ENCODE peak calls at places on chromosomes 11 and 22, in seven cellular contexts. F, H, V, Y, M, D and G are unnamed samples.

GRCh38 chr22:37623075-37624016 is 14.7 kb downstream of the GGA1 start:
- DNase-seq in D (peak; percentile 86), M (no peak), V (peak; percentile 62), Y (peak; percentile 57), F (peak; percentile 80), H (peak; percentile 86), G (no peak)

GRCh38 chr22:32407332-32407731 is 4.7 kb downstream of the RTCB start:
- DNase-seq in V (no peak), H (no peak), D (no peak), M (no peak), F (no peak), Y (no peak), G (no peak)

GRCh38 chr22:47597041-47597440 is 834.6 kb downstream of the TBC1D22A start:
- DNase-seq in V (no peak), D (no peak), M (no peak), F (no peak), H (no peak), Y (no peak), G (no peak)

GRCh38 chr11:115201121-115201792 is 303.0 kb downstream of the CADM1 start:
- DNase-seq in Y (no peak), H (no peak), D (peak; percentile 24), M (no peak), F (no peak), V (peak; percentile 5), G (no peak)

GRCh38 chr11:34427171-34427805 is 11.4 kb upstream of the CAT start:
- DNase-seq in V (peak; percentile 91), M (peak; percentile 89), F (no peak), D (no peak), H (no peak), Y (peak; percentile 62), G (no peak)

GRCh38 chr22:40512426-40513136 is 123.9 kb downstream of the MRTFA start:
- DNase-seq in Y (peak; percentile 40), M (peak; percentile 98), H (no peak), V (peak; percentile 98), F (no peak), D (no peak), G (no peak)

GRCh38 chr22:33300165-33300564 is 242.0 kb upstream of the SYN3 start:
- DNase-seq in Y (no peak), V (no peak), F (no peak), M (no peak), H (no peak), D (no peak), G (no peak)

GRCh38 chr11:111819161-111820058 is 52.0 kb downstream of the ALG9 start:
- DNase-seq in D (no peak), H (no peak), V (peak; percentile 53), Y (no peak), M (peak; percentile 89), F (no peak), G (peak; percentile 33)

GRCh38 chr22:38401336-38402084 is 53.5 kb downstream of the KCNJ4 start:
- DNase-seq in M (no peak), F (no peak), H (no peak), Y (no peak), D (no peak), V (no peak), G (no peak)

GRCh38 chr11:132643239-132643638 is 889.1 kb downstream of the OPCML start:
- DNase-seq in Y (no peak), M (no peak), F (no peak), D (no peak), V (no peak), H (no peak), G (no peak)

GRCh38 chr11:76889414-76889975 is 28.8 kb downstream of the ACER3 start:
- DNase-seq in Y (no peak), H (no peak), M (no peak), V (no peak), F (no peak), D (no peak), G (no peak)

GRCh38 chr22:27113211-27114030 is 456.0 kb downstream of the MIAT start:
- DNase-seq in D (no peak), V (peak; percentile 94), F (no peak), Y (peak; percentile 65), H (no peak), M (peak; percentile 69), G (no peak)

GRCh38 chr11:2670541-2671100 is 29.2 kb downstream of the KCNQ1OT1 start:
- DNase-seq in H (no peak), M (no peak), D (no peak), Y (no peak), F (no peak), V (no peak), G (no peak)

GRCh38 chr11:90722552-90723190 is 499.8 kb upstream of the CHORDC1 start:
- DNase-seq in F (no peak), D (no peak), V (peak; percentile 53), H (no peak), M (no peak), Y (no peak), G (peak; percentile 11)

GRCh38 chr11:121318848-121319834 is 26.6 kb downstream of the SC5D start:
- DNase-seq in M (no peak), F (no peak), D (peak; percentile 25), H (no peak), Y (no peak), V (peak; percentile 67), G (peak; percentile 40)

GRCh38 chr22:41831828-41832552 is 915 bp upstream of the SREBF2 start:
- DNase-seq in F (no peak), H (no peak), M (no peak), Y (no peak), D (no peak), V (peak; percentile 11), G (no peak)

GRCh38 chr11:82539669-82540068 is 194.0 kb downstream of the FAM181B start:
- DNase-seq in D (no peak), M (no peak), F (no peak), Y (no peak), V (no peak), H (no peak), G (no peak)

GRCh38 chr11:82536706-82537105 is 197.0 kb downstream of the FAM181B start:
- DNase-seq in M (no peak), Y (no peak), H (no peak), V (no peak), D (no peak), F (no peak), G (no peak)

GRCh38 chr11:82533628-82534353 is 199.9 kb downstream of the FAM181B start:
- DNase-seq in V (no peak), D (no peak), F (no peak), M (no peak), Y (no peak), H (no peak), G (no peak)
- TF ChIP-seq CTCF in V (no peak), D (no peak), F (no peak), M (no peak), Y (no peak), H (no peak), G (peak; percentile 11)

GRCh38 chr22:22866381-22867111 is 21.1 kb upstream of the IGLL5 start:
- DNase-seq in Y (no peak), F (no peak), D (no peak), H (no peak), M (no peak), V (peak; percentile 4), G (no peak)

GRCh38 chr22:22867996-22868715 is 19.5 kb upstream of the IGLL5 start:
- DNase-seq in D (no peak), V (no peak), H (no peak), M (no peak), Y (no peak), F (no peak), G (no peak)

GRCh38 chr22:22871536-22872278 is 15.9 kb upstream of the IGLL5 start:
- DNase-seq in Y (no peak), V (no peak), F (no peak), D (no peak), H (no peak), M (no peak), G (no peak)

GRCh38 chr22:22872722-22873708 is 14.6 kb upstream of the IGLL5 start:
- DNase-seq in H (no peak), V (no peak), F (no peak), M (no peak), D (no peak), Y (no peak), G (no peak)

DNA sequence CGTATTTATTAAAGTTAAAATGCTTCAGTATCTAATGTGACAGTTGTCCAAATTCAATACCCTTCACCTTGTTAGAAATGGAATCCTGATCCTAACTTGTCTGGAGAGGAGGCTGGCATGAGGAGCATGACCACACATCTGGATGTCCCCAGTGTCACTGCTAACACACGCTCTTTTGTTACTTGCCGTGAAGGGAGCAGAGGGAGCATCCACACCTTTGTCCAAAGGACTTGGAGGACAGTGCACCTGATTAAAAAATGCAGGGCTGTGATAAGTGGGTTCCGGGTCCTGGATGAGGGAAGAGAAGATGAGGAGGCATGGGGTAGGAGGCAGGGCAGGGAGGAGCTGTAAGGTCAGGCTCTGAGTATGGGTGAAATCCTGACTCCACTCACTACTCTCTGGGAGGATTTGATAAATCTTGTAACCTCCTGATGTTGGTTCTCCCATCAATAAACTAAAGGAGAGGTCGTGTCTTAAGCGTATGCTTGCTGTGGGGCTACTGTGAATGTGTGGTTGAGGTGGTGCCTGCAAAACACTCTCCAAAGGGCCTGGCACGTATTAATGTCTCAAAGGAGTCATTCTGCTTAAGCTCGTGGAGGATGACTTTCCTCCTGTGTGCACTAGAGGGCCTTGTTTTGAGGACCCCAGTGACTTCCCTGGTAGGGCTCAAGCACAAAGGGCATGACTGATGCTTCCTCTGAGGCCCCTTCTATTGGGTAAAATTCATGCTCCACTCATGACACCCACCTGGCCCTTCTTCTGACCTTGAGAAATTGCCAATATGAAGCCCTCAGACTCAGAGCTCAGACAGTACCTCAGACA is 16.8 kb upstream of the IGLL5 start:
- DNase-seq in Y (no peak), V (peak; percentile 1), D (no peak), H (no peak), F (no peak), M (no peak), G (no peak)
- TF ChIP-seq CTCF in Y (no peak), V (no peak), D (no peak), H (peak; percentile 38), F (no peak), M (no peak), G (no peak)

GRCh38 chr22:45459235-45459634 is 43.4 kb upstream of the FBLN1 start:
- DNase-seq in H (no peak), F (no peak), M (no peak), Y (no peak), V (no peak), D (no peak), G (no peak)

GRCh38 chr22:45458532-45458931 is 44.2 kb upstream of the FBLN1 start:
- DNase-seq in H (no peak), D (no peak), V (no peak), M (no peak), Y (no peak), F (no peak), G (no peak)

GRCh38 chr22:45460288-45461109 is 42.2 kb upstream of the FBLN1 start:
- DNase-seq in H (no peak), M (peak; percentile 83), F (peak; percentile 58), Y (no peak), D (no peak), V (peak; percentile 16), G (no peak)

GRCh38 chr22:45456811-45457210 is 43.3 kb downstream of the RIBC2 start:
- DNase-seq in H (no peak), F (no peak), M (no peak), D (no peak), Y (no peak), V (no peak), G (no peak)

GRCh38 chr22:45462034-45462655 is 40.5 kb upstream of the FBLN1 start:
- DNase-seq in H (no peak), M (no peak), Y (no peak), F (no peak), D (no peak), V (no peak), G (no peak)
- TF ChIP-seq CTCF in H (no peak), M (no peak), Y (no peak), F (no peak), D (peak; percentile 38), V (no peak), G (no peak)

GRCh38 chr11:67289226-67289650 is at the start of gene ANKRD13D:
- DNase-seq in F (no peak), M (no peak), D (no peak), H (peak; percentile 90), V (no peak), Y (no peak), G (no peak)
- TF ChIP-seq CTCF in F (no peak), M (no peak), D (no peak), H (peak; percentile 21), V (no peak), Y (no peak), G (peak; percentile 11)